ENCODE peak calls at places on chromosomes 16 and 17, in four cellular contexts. One of them, this sample, is unnamed.

GRCh38 chr16:48099455-48099854 is 56.3 kb downstream of the ABCC12 start:
- DNase-seq in GM12892: no peak
- DNase-seq in GM12878: no peak
- DNase-seq in K562: peak; percentile 32
- DNase-seq in this sample: no peak

GRCh38 chr17:49756323-49756722 is 7.6 kb downstream of the FAM117A start:
- DNase-seq in GM12878: no peak
- DNase-seq in GM12892: no peak
- DNase-seq in K562: no peak
- DNase-seq in this sample: no peak

GRCh38 chr17:44464037-44464436 is 39.2 kb downstream of the GPATCH8 start:
- DNase-seq in GM12878: no peak
- DNase-seq in GM12892: no peak
- DNase-seq in K562: no peak
- DNase-seq in this sample: no peak

GRCh38 chr16:3810818-3811217 is 69.7 kb downstream of the CREBBP start:
- DNase-seq in GM12892: no peak
- DNase-seq in K562: no peak
- DNase-seq in GM12878: no peak
- DNase-seq in this sample: no peak

GRCh38 chr17:44348234-44348987 is 3.3 kb downstream of the GRN start:
- DNase-seq in K562: no peak
- DNase-seq in GM12892: peak; percentile 68
- DNase-seq in GM12878: peak; percentile 91
- DNase-seq in this sample: peak; percentile 71

GRCh38 chr17:80539022-80539421 is 5.6 kb upstream of the RPTOR start:
- DNase-seq in K562: peak; percentile 23
- DNase-seq in GM12878: no peak
- DNase-seq in GM12892: no peak
- DNase-seq in this sample: no peak

GRCh38 chr17:67262420-67262819 is 17.4 kb upstream of the HELZ start:
- DNase-seq in GM12878: no peak
- DNase-seq in K562: no peak
- DNase-seq in GM12892: no peak
- DNase-seq in this sample: no peak

GRCh38 chr17:50264263-50265113 is 9.8 kb upstream of the TMEM92 start:
- DNase-seq in GM12892: peak; percentile 22
- DNase-seq in K562: no peak
- DNase-seq in GM12878: no peak
- DNase-seq in this sample: no peak

GRCh38 chr17:48375356-48375755 is 54.7 kb downstream of the SKAP1 start:
- DNase-seq in GM12878: no peak
- DNase-seq in GM12892: no peak
- DNase-seq in K562: no peak
- DNase-seq in this sample: no peak

GRCh38 chr17:17387461-17388362 is 84.5 kb downstream of the NT5M start:
- DNase-seq in GM12892: no peak
- DNase-seq in GM12878: no peak
- DNase-seq in K562: peak; percentile 18
- DNase-seq in this sample: no peak

GRCh38 chr17:80264048-80264792 is 3.6 kb downstream of the RNF213 start:
- DNase-seq in GM12892: no peak
- DNase-seq in GM12878: no peak
- DNase-seq in K562: no peak
- DNase-seq in this sample: no peak

GRCh38 chr17:32342603-32343325 is 791 bp upstream of the C17orf75 start:
- DNase-seq in K562: peak; percentile 58
- DNase-seq in GM12892: no peak
- DNase-seq in GM12878: no peak
- DNase-seq in this sample: no peak

GRCh38 chr17:21573961-21574610 is 118.2 kb upstream of the KCNJ18 start:
- DNase-seq in GM12878: no peak
- DNase-seq in K562: peak; percentile 11
- DNase-seq in GM12892: no peak
- DNase-seq in this sample: no peak

GRCh38 chr17:19011581-19011980 is 7.0 kb upstream of the FAM83G start:
- DNase-seq in K562: no peak
- DNase-seq in GM12892: no peak
- DNase-seq in GM12878: no peak
- DNase-seq in this sample: no peak

GRCh38 chr17:1997587-1998425 is 27.3 kb downstream of the RTN4RL1 start:
- DNase-seq in K562: no peak
- DNase-seq in GM12878: no peak
- DNase-seq in GM12892: no peak
- DNase-seq in this sample: no peak

GRCh38 chr17:81578561-81579225 is 26.5 kb upstream of the FAAP100 start:
- DNase-seq in GM12892: no peak
- DNase-seq in K562: peak; percentile 24
- DNase-seq in GM12878: no peak
- DNase-seq in this sample: no peak

GRCh38 chr17:71229036-71229435 is 891.8 kb upstream of the SOX9 start:
- DNase-seq in K562: no peak
- DNase-seq in GM12892: no peak
- DNase-seq in GM12878: no peak
- DNase-seq in this sample: no peak

GRCh38 chr16:79436885-79437284 is 163.7 kb downstream of the MAF start:
- DNase-seq in GM12878: no peak
- DNase-seq in K562: no peak
- DNase-seq in GM12892: no peak
- DNase-seq in this sample: no peak

GRCh38 chr17:79632432-79632735 is 21.5 kb upstream of the RBFOX3 start:
- DNase-seq in GM12892: peak; percentile 4
- DNase-seq in K562: no peak
- DNase-seq in GM12878: no peak
- DNase-seq in this sample: no peak

GRCh38 chr16:1932050-1933028 is 10.7 kb downstream of the MSRB1 start:
- DNase-seq in GM12892: no peak
- DNase-seq in K562: no peak
- DNase-seq in GM12878: no peak
- DNase-seq in this sample: no peak

GRCh38 chr17:77101521-77102410 is 39.0 kb upstream of the SEC14L1 start:
- DNase-seq in K562: no peak
- DNase-seq in GM12892: no peak
- DNase-seq in GM12878: no peak
- DNase-seq in this sample: no peak

GRCh38 chr17:28728364-28729200 is at the start of gene NEK8:
- DNase-seq in GM12878: peak; percentile 88
- DNase-seq in GM12892: peak; percentile 80
- DNase-seq in K562: peak; percentile 98
- DNase-seq in this sample: peak; percentile 70

GRCh38 chr17:5031365-5032082 is 3.7 kb downstream of the SLC52A1 start:
- DNase-seq in GM12892: peak; percentile 76
- DNase-seq in GM12878: peak; percentile 55
- DNase-seq in K562: peak; percentile 85
- DNase-seq in this sample: peak; percentile 78

GRCh38 chr16:8173111-8173644 is 417.1 kb downstream of the TMEM114 start:
- DNase-seq in GM12892: no peak
- DNase-seq in GM12878: peak; percentile 2
- DNase-seq in K562: peak; percentile 94
- DNase-seq in this sample: peak; percentile 27

GRCh38 chr17:66514227-66514806 is 211.9 kb downstream of the PRKCA start:
- DNase-seq in GM12892: no peak
- DNase-seq in K562: no peak
- DNase-seq in GM12878: no peak
- DNase-seq in this sample: no peak

GRCh38 chr17:18381158-18381952 is 3.8 kb downstream of the EVPLL start:
- DNase-seq in GM12892: no peak
- DNase-seq in GM12878: no peak
- DNase-seq in K562: no peak
- DNase-seq in this sample: no peak

GRCh38 chr16:21703156-21703555 is 39.4 kb downstream of the OTOA start:
- DNase-seq in GM12892: no peak
- DNase-seq in GM12878: no peak
- DNase-seq in K562: no peak
- DNase-seq in this sample: no peak

GRCh38 chr17:66268247-66268927 is 34.0 kb upstream of the PRKCA start:
- DNase-seq in GM12892: no peak
- DNase-seq in K562: no peak
- DNase-seq in GM12878: no peak
- DNase-seq in this sample: no peak

GRCh38 chr17:80455328-80455710 is 21.1 kb downstream of the NPTX1 start:
- DNase-seq in GM12878: no peak
- DNase-seq in K562: peak; percentile 76
- DNase-seq in GM12892: peak; percentile 77
- DNase-seq in this sample: peak; percentile 79

GRCh38 chr16:9042943-9043680 is 48.3 kb upstream of the HAPSTR1 start:
- DNase-seq in GM12892: no peak
- DNase-seq in GM12878: no peak
- DNase-seq in K562: no peak
- DNase-seq in this sample: no peak

GRCh38 chr17:67105213-67105612 is 60.9 kb downstream of the CACNG1 start:
- DNase-seq in GM12892: no peak
- DNase-seq in GM12878: no peak
- DNase-seq in K562: no peak
- DNase-seq in this sample: no peak

GRCh38 chr17:11803226-11803625 is 194.0 kb downstream of the ZNF18 start:
- DNase-seq in GM12878: no peak
- DNase-seq in GM12892: no peak
- DNase-seq in K562: no peak
- DNase-seq in this sample: no peak

GRCh38 chr17:63571632-63572310 is 21.5 kb downstream of the DCAF7 start:
- DNase-seq in K562: peak; percentile 56
- DNase-seq in GM12892: no peak
- DNase-seq in GM12878: no peak
- DNase-seq in this sample: no peak

GRCh38 chr17:56594528-56595418 is 1.3 kb downstream of the NOG start:
- DNase-seq in K562: no peak
- DNase-seq in GM12878: no peak
- DNase-seq in GM12892: no peak
- DNase-seq in this sample: peak; percentile 32

GRCh38 chr17:32127156-32127897 is 15.0 kb upstream of the RHOT1 start:
- DNase-seq in K562: peak; percentile 80
- DNase-seq in GM12892: peak; percentile 63
- DNase-seq in GM12878: peak; percentile 69
- DNase-seq in this sample: peak; percentile 63

GRCh38 chr17:4542003-4542725 is 13.0 kb downstream of the MYBBP1A start:
- DNase-seq in K562: no peak
- DNase-seq in GM12892: no peak
- DNase-seq in GM12878: no peak
- DNase-seq in this sample: no peak

GRCh38 chr17:8324913-8325312 is 14.7 kb upstream of the ODF4 start:
- DNase-seq in K562: no peak
- DNase-seq in GM12878: no peak
- DNase-seq in GM12892: no peak
- DNase-seq in this sample: no peak

GRCh38 chr17:30565073-30565935 is 88.1 kb downstream of the GOSR1 start:
- DNase-seq in GM12892: no peak
- DNase-seq in K562: no peak
- DNase-seq in GM12878: no peak
- DNase-seq in this sample: no peak

GRCh38 chr17:30982855-30983254 is 12.0 kb downstream of the RNF135 start:
- DNase-seq in K562: no peak
- DNase-seq in GM12878: no peak
- DNase-seq in GM12892: no peak
- DNase-seq in this sample: no peak

GRCh38 chr17:55059724-55060123 is 91.2 kb downstream of the STXBP4 start:
- DNase-seq in K562: no peak
- DNase-seq in GM12892: no peak
- DNase-seq in GM12878: no peak
- DNase-seq in this sample: no peak
- TF ChIP-seq TAF1 in K562: no peak
- TF ChIP-seq TAF1 in GM12892: no peak
- TF ChIP-seq TAF1 in GM12878: no peak
- TF ChIP-seq TAF1 in this sample: no peak

GRCh38 chr16:29922326-29922725 is 3.7 kb downstream of the KCTD13 start:
- DNase-seq in GM12878: no peak
- DNase-seq in K562: no peak
- DNase-seq in GM12892: no peak
- DNase-seq in this sample: no peak
- TF ChIP-seq POLR2A in GM12878: no peak
- TF ChIP-seq POLR2A in K562: no peak
- TF ChIP-seq POLR2A in GM12892: no peak
- TF ChIP-seq POLR2A in this sample: no peak

GRCh38 chr16:87127061-87127765 is 190.0 kb downstream of the C16orf95 start:
- DNase-seq in GM12878: no peak
- DNase-seq in K562: no peak
- DNase-seq in GM12892: no peak
- DNase-seq in this sample: no peak
- TF ChIP-seq TAF1 in GM12878: no peak
- TF ChIP-seq TAF1 in K562: no peak
- TF ChIP-seq TAF1 in GM12892: no peak
- TF ChIP-seq TAF1 in this sample: no peak

GRCh38 chr16:11203111-11203623 is 52.8 kb downstream of the SOCS1 start:
- DNase-seq in GM12878: no peak
- DNase-seq in GM12892: no peak
- DNase-seq in K562: no peak
- DNase-seq in this sample: no peak

GRCh38 chr16:11205065-11205699 is 50.8 kb downstream of the SOCS1 start:
- DNase-seq in GM12892: no peak
- DNase-seq in K562: no peak
- DNase-seq in GM12878: no peak
- DNase-seq in this sample: no peak

GRCh38 chr16:11205754-11206459 is 50.1 kb downstream of the SOCS1 start:
- DNase-seq in GM12878: no peak
- DNase-seq in K562: no peak
- DNase-seq in GM12892: no peak
- DNase-seq in this sample: no peak

GRCh38 chr16:11202260-11203091 is 53.5 kb downstream of the SOCS1 start:
- DNase-seq in K562: no peak
- DNase-seq in GM12878: peak; percentile 62
- DNase-seq in GM12892: no peak
- DNase-seq in this sample: no peak

GRCh38 chr16:11204513-11205047 is 51.4 kb downstream of the SOCS1 start:
- DNase-seq in GM12892: no peak
- DNase-seq in GM12878: no peak
- DNase-seq in K562: no peak
- DNase-seq in this sample: no peak
- TF ChIP-seq POLR2A in GM12892: no peak
- TF ChIP-seq POLR2A in GM12878: no peak
- TF ChIP-seq POLR2A in K562: no peak
- TF ChIP-seq POLR2A in this sample: no peak

GRCh38 chr16:80536246-80536645 is 4.5 kb upstream of the DYNLRB2 start:
- DNase-seq in GM12878: no peak
- DNase-seq in K562: no peak
- DNase-seq in GM12892: no peak
- DNase-seq in this sample: no peak
- TF ChIP-seq TAF1 in GM12878: no peak
- TF ChIP-seq TAF1 in K562: no peak
- TF ChIP-seq TAF1 in GM12892: no peak
- TF ChIP-seq TAF1 in this sample: no peak

GRCh38 chr16:66996324-66996982 is 8.1 kb downstream of the CES4A start:
- DNase-seq in GM12878: no peak
- DNase-seq in GM12892: no peak
- DNase-seq in K562: no peak
- DNase-seq in this sample: no peak
- TF ChIP-seq POLR2A in GM12878: no peak
- TF ChIP-seq POLR2A in GM12892: no peak
- TF ChIP-seq POLR2A in K562: no peak
- TF ChIP-seq POLR2A in this sample: no peak

DNA sequence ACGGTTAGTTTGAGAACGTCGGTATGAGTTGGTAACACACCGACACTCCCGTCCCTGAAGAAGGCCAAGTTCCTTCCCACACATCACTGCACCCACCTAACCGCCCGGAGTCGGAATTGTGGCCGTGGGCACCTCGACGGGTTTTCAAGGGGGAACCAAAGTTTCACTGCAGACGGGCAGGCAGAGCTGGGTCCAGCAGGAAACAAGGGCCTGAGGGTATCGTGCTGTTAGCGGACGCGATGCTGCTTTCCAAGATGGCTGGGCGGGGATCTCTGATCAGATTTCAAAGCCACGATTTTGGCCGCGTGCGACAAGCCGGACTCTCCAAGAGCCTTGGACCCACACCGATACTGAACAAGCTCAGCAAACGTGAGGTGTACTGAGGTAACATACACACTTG is 82.3 kb upstream of the DOC2B start:
- DNase-seq in GM12892: no peak
- DNase-seq in GM12878: no peak
- DNase-seq in K562: no peak
- DNase-seq in this sample: no peak
- TF ChIP-seq TAF1 in GM12892: no peak
- TF ChIP-seq TAF1 in GM12878: no peak
- TF ChIP-seq TAF1 in K562: no peak
- TF ChIP-seq TAF1 in this sample: no peak